ENCODE peak calls at places on chromosomes 11 and 22, in six cellular contexts. O is OCI-LY7, Y is cardiac muscle cell, W is HCT116, N is A549, K is Peyer's patch. C is an unnamed sample.
A peak's percentile ranks its signal among the peaks of the same experiment; 100 is the strongest.

GRCh38 chr22:39070186-39070585 is 6.9 kb upstream of the APOBEC3G start:
- DNase-seq in O (no peak), Y (no peak), W (no peak), N (no peak), K (no peak), C (no peak)

GRCh38 chr11:19079643-19080440 is 19.3 kb upstream of the MRGPRX2 start:
- DNase-seq in O (no peak), Y (no peak), W (peak; percentile 47), N (peak; percentile 19), K (no peak), C (peak; percentile 89)

GRCh38 chr11:13475091-13475490 is 12.1 kb upstream of the BTBD10 start:
- DNase-seq in O (no peak), Y (no peak), W (no peak), N (no peak), K (no peak), C (no peak)

GRCh38 chr11:15258433-15259350 is 144.0 kb downstream of the INSC start:
- DNase-seq in O (peak; percentile 8), Y (peak; percentile 57), W (peak; percentile 51), N (peak; percentile 62), K (no peak), C (no peak)

GRCh38 chr11:68206211-68206610 is 6.9 kb downstream of the KMT5B start:
- DNase-seq in O (peak; percentile 77), Y (peak; percentile 74), W (peak; percentile 53), N (peak; percentile 73), K (no peak), C (peak; percentile 70)

GRCh38 chr22:28882545-28882877 is 861 bp upstream of the ZNRF3 start:
- DNase-seq in O (peak; percentile 43), Y (no peak), W (peak; percentile 8), N (no peak), K (no peak), C (no peak)

GRCh38 chr11:69512136-69512535 is 30.7 kb downstream of the LINC01488 start:
- DNase-seq in O (no peak), Y (no peak), W (no peak), N (no peak), K (no peak), C (no peak)

GRCh38 chr11:77266766-77267165 is 34.7 kb downstream of the GDPD4 start:
- DNase-seq in O (no peak), Y (no peak), W (no peak), N (no peak), K (no peak), C (no peak)

GRCh38 chr11:42802211-42802918 is 509.4 kb upstream of the API5 start:
- DNase-seq in O (no peak), Y (no peak), W (no peak), N (no peak), K (no peak), C (no peak)

GRCh38 chr11:73323464-73323863 is 15.4 kb downstream of the ARHGEF17 start:
- DNase-seq in O (no peak), Y (peak; percentile 80), W (no peak), N (no peak), K (peak; percentile 71), C (peak; percentile 70)

GRCh38 chr11:73324665-73325035 is 16.6 kb downstream of the ARHGEF17 start:
- DNase-seq in O (no peak), Y (no peak), W (no peak), N (no peak), K (no peak), C (no peak)

GRCh38 chr11:73322986-73323306 is 14.9 kb downstream of the ARHGEF17 start:
- DNase-seq in O (no peak), Y (no peak), W (no peak), N (no peak), K (no peak), C (no peak)

GRCh38 chr11:73325036-73325981 is 17.2 kb downstream of the ARHGEF17 start:
- DNase-seq in O (no peak), Y (no peak), W (no peak), N (no peak), K (no peak), C (no peak)

DNA sequence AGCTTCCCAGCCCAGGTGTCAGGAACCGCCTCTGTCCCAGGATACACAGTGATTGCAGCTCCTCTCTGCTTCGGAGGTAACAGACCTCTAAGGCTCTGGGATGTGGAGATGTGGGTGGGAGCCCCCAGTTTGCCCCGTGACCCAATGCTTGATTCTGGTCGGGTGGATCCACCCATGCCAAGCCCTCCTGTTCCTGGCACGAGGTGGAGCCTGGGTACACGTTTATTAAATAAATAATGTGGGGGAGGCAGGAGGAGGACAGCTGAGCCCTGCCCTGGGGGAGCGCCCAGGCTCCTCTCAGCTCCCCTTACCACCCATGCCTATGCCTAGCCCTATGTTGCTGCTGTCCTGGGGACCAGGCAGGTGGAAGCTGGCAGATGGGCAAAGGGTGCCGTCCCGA is 16.0 kb downstream of the ARHGEF17 start:
- DNase-seq in O (no peak), Y (no peak), W (no peak), N (no peak), K (no peak), C (no peak)
- H3K4me1 ChIP-seq in O (peaks cover 39% of the 10 kb centered on the region), Y (peaks cover 57% of the 10 kb centered on the region), W (peaks cover 42% of the 10 kb centered on the region), N (peaks cover 9% of the 10 kb centered on the region), K (peaks cover 62% of the 10 kb centered on the region), C (peaks cover 39% of the 10 kb centered on the region)

GRCh38 chr11:8192016-8192895 is 23.4 kb upstream of the RIC3 start:
- DNase-seq in O (peak; percentile 54), Y (peak; percentile 73), W (peak; percentile 41), N (peak; percentile 69), K (peak; percentile 82), C (peak; percentile 60)
- TF ChIP-seq CTCF in O (peak; percentile 83), Y (peak; percentile 88), W (peak; percentile 82), N (peak; percentile 79), K (peak; percentile 65), C (peak; percentile 89)

GRCh38 chr11:61752925-61753551 is 602 bp downstream of the MYRF start:
- DNase-seq in O (no peak), Y (no peak), W (no peak), N (no peak), K (no peak), C (no peak)
- H3K4me1 ChIP-seq in O (peaks cover 10% of the 10 kb centered on the region), Y (peaks cover 33% of the 10 kb centered on the region), W (peaks cover 33% of the 10 kb centered on the region), N (peaks cover 56% of the 10 kb centered on the region), K (peaks cover 45% of the 10 kb centered on the region), C (peaks cover 12% of the 10 kb centered on the region)

DNA sequence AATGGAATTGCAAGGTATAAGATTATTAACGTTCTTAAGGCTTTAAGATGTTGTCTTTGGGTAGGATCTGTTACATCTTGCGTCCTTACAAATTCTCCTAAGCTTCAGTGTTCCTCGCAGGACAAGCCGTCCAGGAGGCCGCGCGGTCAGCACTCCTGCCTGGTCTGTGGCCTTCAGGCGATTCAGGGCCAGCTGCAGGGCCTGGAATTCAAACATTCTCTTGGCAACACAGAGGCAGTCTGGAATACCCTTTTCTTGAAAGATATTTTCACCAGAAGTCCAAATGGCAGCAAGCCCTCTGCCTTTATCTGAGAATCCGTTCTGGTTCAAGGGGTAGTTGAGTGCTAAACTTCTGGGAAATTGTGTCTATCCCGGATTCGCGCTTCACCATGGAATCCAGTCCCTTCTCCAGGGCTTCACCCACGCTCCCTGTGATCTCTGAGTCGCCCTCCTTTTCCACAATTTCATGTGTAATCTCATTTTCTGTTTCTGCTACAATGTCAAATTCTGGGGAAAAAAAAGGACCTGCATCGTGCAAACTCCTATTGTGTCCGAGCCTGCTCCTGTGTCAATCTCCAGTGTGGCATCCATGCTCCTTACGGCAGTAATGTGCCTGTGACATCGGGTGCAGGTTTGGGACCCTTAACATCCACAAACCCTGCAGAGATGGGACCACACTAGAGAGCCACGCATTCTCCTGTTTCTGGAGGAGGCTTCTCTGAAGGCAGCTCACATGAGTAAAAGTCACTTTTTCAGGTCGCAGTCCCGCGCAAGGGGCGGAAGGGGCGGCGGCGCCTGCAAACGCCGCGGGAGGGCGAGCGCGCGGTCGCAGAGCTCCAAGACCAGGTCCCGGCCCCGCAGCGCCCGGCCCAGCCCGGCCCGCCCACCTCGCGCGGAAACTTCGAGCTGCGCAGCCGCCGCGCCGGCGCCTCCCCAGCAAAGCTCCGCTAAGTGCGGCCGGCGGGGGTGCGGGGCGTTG is 25.3 kb upstream of the SORL1 start:
- DNase-seq in O (peak; percentile 84), Y (peak; percentile 55), W (peak; percentile 12), N (no peak), K (peak; percentile 71), C (no peak)
- TF ChIP-seq CTCF in O (peak; percentile 67), Y (no peak), W (no peak), N (no peak), K (peak; percentile 28), C (no peak)

DNA sequence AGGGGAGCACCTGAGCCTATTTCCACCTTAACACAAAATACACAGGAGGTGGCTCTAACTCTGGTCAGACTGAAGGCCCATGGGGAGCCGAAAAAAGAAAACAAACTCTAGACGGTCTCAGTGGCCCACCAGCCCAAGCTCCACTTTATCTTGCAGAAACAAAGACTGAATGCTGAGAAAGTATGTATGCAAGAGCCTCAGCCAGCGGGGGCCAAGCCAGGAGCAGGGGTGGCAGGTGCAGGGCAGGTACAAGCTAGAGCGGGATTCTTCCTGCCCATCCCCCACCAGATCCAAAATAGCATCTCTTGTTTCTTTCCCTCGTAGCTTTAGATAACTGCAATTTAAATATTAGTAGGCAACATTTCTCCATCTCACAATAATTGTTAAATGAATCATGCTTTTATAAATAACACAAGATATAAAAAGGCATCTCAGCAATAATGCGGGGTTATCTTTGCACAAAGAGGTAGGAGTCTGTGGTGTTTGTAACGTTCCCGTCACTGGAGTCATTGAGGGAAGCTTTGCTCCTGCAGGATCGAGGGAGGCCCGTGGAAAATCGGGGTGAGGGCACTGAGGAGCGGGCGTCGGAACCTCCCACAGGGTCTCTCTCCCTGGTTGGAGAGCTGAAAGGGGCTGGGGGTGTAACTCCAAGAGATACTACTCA is 418.0 kb downstream of the SHANK2 start:
- DNase-seq in O (no peak), Y (no peak), W (no peak), N (no peak), K (no peak), C (no peak)
- H3K4me1 ChIP-seq in O (no peaks in the 10 kb centered on the region), Y (no peaks in the 10 kb centered on the region), W (no peaks in the 10 kb centered on the region), N (no peaks in the 10 kb centered on the region), K (no peaks in the 10 kb centered on the region), C (no peaks in the 10 kb centered on the region)

C was measured in endothelial cell of umbilical vein.